ENCODE peak calls at places on chromosome 11, in four cellular contexts. V is AG08396, A is ACHN, T is NCI-H2081. N is an unnamed sample.

GRCh38 chr11:126415128-126415527 is 59.6 kb downstream of the ST3GAL4 start:
- DNase-seq in V (peak), A (no peak), T (no peak), N (peak)

GRCh38 chr11:46237248-46238077 is 40.0 kb upstream of the CREB3L1 start:
- DNase-seq in V (peak), A (peak), T (no peak), N (peak)

GRCh38 chr11:17770048-17770652 is 35.6 kb downstream of the KCNC1 start:
- DNase-seq in V (no peak), A (no peak), T (no peak), N (peak)

GRCh38 chr11:23079382-23079813 is 219.1 kb upstream of the CCDC179 start:
- DNase-seq in V (peak), A (no peak), T (no peak), N (no peak)

GRCh38 chr11:116931206-116931953 is 94.0 kb upstream of the APOA1 start:
- DNase-seq in V (peak), A (no peak), T (no peak), N (no peak)

GRCh38 chr11:3152471-3153110 is 12.5 kb downstream of the OSBPL5 start:
- DNase-seq in V (no peak), A (no peak), T (no peak), N (no peak)

GRCh38 chr11:127789887-127790286 is 789.3 kb upstream of the KIRREL3 start:
- DNase-seq in V (no peak), A (peak), T (peak), N (no peak)

GRCh38 chr11:132601863-132602262 is 930.4 kb downstream of the OPCML start:
- DNase-seq in V (no peak), A (no peak), T (no peak), N (no peak)

GRCh38 chr11:87628161-87628560 is 547.1 kb downstream of the RAB38 start:
- DNase-seq in V (no peak), A (no peak), T (no peak), N (no peak)

GRCh38 chr11:74297484-74297883 is 14.0 kb downstream of the P4HA3 start:
- DNase-seq in V (no peak), A (no peak), T (no peak), N (no peak)

GRCh38 chr11:18617688-18618340 is 16.3 kb downstream of the SPTY2D1 start:
- DNase-seq in V (no peak), A (no peak), T (no peak), N (no peak)

GRCh38 chr11:66880484-66881211 is 23.8 kb downstream of the LRFN4 start:
- DNase-seq in V (no peak), A (no peak), T (peak), N (peak)

GRCh38 chr11:65506316-65506769 is 7.5 kb downstream of the MALAT1 start:
- DNase-seq in V (no peak), A (no peak), T (no peak), N (peak)

GRCh38 chr11:27317751-27318150 is 45.3 kb downstream of the CCDC34 start:
- DNase-seq in V (peak), A (peak), T (no peak), N (no peak)

GRCh38 chr11:48122656-48123055 is 94.0 kb upstream of the OR4B1 start:
- DNase-seq in V (no peak), A (no peak), T (no peak), N (no peak)

GRCh38 chr11:46238078-46238966 is 39.1 kb upstream of the CREB3L1 start:
- DNase-seq in V (peak), A (peak), T (peak), N (peak)